ENCODE peak calls at places on chromosomes 4 and X, in nine cellular contexts. One of them, this sample, is unnamed.

GRCh38 chr4:126591583-126591982 is 1041.2 kb upstream of the INTU start:
- DNase-seq in Peyer's patch: no peak
- DNase-seq in lung microvascular endothelial cell: no peak
- DNase-seq in pons: no peak
- DNase-seq in endothelial cell: no peak
- DNase-seq in DMS53: no peak
- DNase-seq in H4: no peak
- DNase-seq in iPS DF 19.7: no peak
- DNase-seq in glutamatergic neuron: no peak
- DNase-seq in this sample: no peak

GRCh38 chr4:16692493-16692892 is 206.0 kb downstream of the LDB2 start:
- DNase-seq in Peyer's patch: no peak
- DNase-seq in lung microvascular endothelial cell: no peak
- DNase-seq in pons: peak; percentile 17
- DNase-seq in endothelial cell: no peak
- DNase-seq in DMS53: no peak
- DNase-seq in H4: no peak
- DNase-seq in iPS DF 19.7: no peak
- DNase-seq in glutamatergic neuron: no peak
- DNase-seq in this sample: no peak

GRCh38 chrX:103215768-103216085 is 819 bp downstream of the BEX4 start:
- DNase-seq in Peyer's patch: no peak
- DNase-seq in lung microvascular endothelial cell: peak; percentile 28
- DNase-seq in pons: no peak
- DNase-seq in endothelial cell: no peak
- DNase-seq in DMS53: no peak
- DNase-seq in H4: no peak
- DNase-seq in iPS DF 19.7: no peak
- DNase-seq in glutamatergic neuron: no peak
- DNase-seq in this sample: no peak

GRCh38 chr4:101693842-101694398 is 96.6 kb upstream of the BANK1 start:
- DNase-seq in Peyer's patch: no peak
- DNase-seq in lung microvascular endothelial cell: no peak
- DNase-seq in pons: no peak
- DNase-seq in endothelial cell: no peak
- DNase-seq in DMS53: peak; percentile 52
- DNase-seq in H4: no peak
- DNase-seq in iPS DF 19.7: no peak
- DNase-seq in glutamatergic neuron: no peak
- DNase-seq in this sample: no peak

GRCh38 chr4:154982187-154983047 is 201.3 kb downstream of the RBM46 start:
- DNase-seq in Peyer's patch: peak; percentile 70
- DNase-seq in lung microvascular endothelial cell: peak; percentile 64
- DNase-seq in pons: peak; percentile 60
- DNase-seq in endothelial cell: peak; percentile 73
- DNase-seq in DMS53: peak; percentile 75
- DNase-seq in H4: peak; percentile 53
- DNase-seq in iPS DF 19.7: peak; percentile 42
- DNase-seq in glutamatergic neuron: peak; percentile 71
- DNase-seq in this sample: peak; percentile 37

GRCh38 chr4:101285985-101286384 is 61.3 kb downstream of the PPP3CA start:
- DNase-seq in Peyer's patch: no peak
- DNase-seq in lung microvascular endothelial cell: no peak
- DNase-seq in pons: no peak
- DNase-seq in endothelial cell: no peak
- DNase-seq in DMS53: peak; percentile 6
- DNase-seq in H4: no peak
- DNase-seq in iPS DF 19.7: no peak
- DNase-seq in glutamatergic neuron: no peak
- DNase-seq in this sample: no peak

GRCh38 chrX:23334871-23335599 is 386 bp downstream of the PTCHD1 start:
- DNase-seq in Peyer's patch: no peak
- DNase-seq in lung microvascular endothelial cell: peak; percentile 2
- DNase-seq in pons: no peak
- DNase-seq in endothelial cell: no peak
- DNase-seq in DMS53: peak; percentile 53
- DNase-seq in H4: no peak
- DNase-seq in iPS DF 19.7: no peak
- DNase-seq in glutamatergic neuron: peak; percentile 32
- DNase-seq in this sample: no peak

GRCh38 chr4:139761461-139761860 is 95.8 kb downstream of the MGST2 start:
- DNase-seq in Peyer's patch: no peak
- DNase-seq in lung microvascular endothelial cell: peak; percentile 52
- DNase-seq in pons: no peak
- DNase-seq in endothelial cell: no peak
- DNase-seq in DMS53: peak; percentile 32
- DNase-seq in H4: peak; percentile 44
- DNase-seq in iPS DF 19.7: no peak
- DNase-seq in glutamatergic neuron: no peak
- DNase-seq in this sample: peak; percentile 63

GRCh38 chr4:177473991-177474390 is 31.8 kb upstream of the AGA start:
- DNase-seq in Peyer's patch: no peak
- DNase-seq in lung microvascular endothelial cell: no peak
- DNase-seq in pons: no peak
- DNase-seq in endothelial cell: no peak
- DNase-seq in DMS53: no peak
- DNase-seq in H4: no peak
- DNase-seq in iPS DF 19.7: no peak
- DNase-seq in glutamatergic neuron: no peak
- DNase-seq in this sample: no peak

GRCh38 chrX:7889680-7890079 is 37.5 kb downstream of the PNPLA4 start:
- DNase-seq in Peyer's patch: no peak
- DNase-seq in lung microvascular endothelial cell: no peak
- DNase-seq in pons: no peak
- DNase-seq in endothelial cell: no peak
- DNase-seq in DMS53: no peak
- DNase-seq in H4: peak; percentile 9
- DNase-seq in iPS DF 19.7: no peak
- DNase-seq in glutamatergic neuron: no peak
- DNase-seq in this sample: no peak

GRCh38 chrX:38313190-38313589 is 14.1 kb downstream of the RPGR start:
- DNase-seq in Peyer's patch: no peak
- DNase-seq in lung microvascular endothelial cell: no peak
- DNase-seq in pons: no peak
- DNase-seq in endothelial cell: no peak
- DNase-seq in DMS53: no peak
- DNase-seq in H4: no peak
- DNase-seq in iPS DF 19.7: no peak
- DNase-seq in glutamatergic neuron: no peak
- DNase-seq in this sample: no peak

GRCh38 chr4:151099976-151100417 is 569 bp downstream of the RPS3A start:
- DNase-seq in Peyer's patch: no peak
- DNase-seq in lung microvascular endothelial cell: peak; percentile 66
- DNase-seq in pons: peak; percentile 54
- DNase-seq in endothelial cell: no peak
- DNase-seq in DMS53: peak; percentile 64
- DNase-seq in H4: peak; percentile 26
- DNase-seq in iPS DF 19.7: no peak
- DNase-seq in glutamatergic neuron: no peak
- DNase-seq in this sample: no peak

GRCh38 chr4:1209821-1210220 is 37.4 kb upstream of the SPON2 start:
- DNase-seq in Peyer's patch: peak; percentile 67
- DNase-seq in lung microvascular endothelial cell: peak; percentile 38
- DNase-seq in pons: peak; percentile 59
- DNase-seq in endothelial cell: no peak
- DNase-seq in DMS53: no peak
- DNase-seq in H4: no peak
- DNase-seq in iPS DF 19.7: no peak
- DNase-seq in glutamatergic neuron: peak; percentile 33
- DNase-seq in this sample: no peak

GRCh38 chr4:118396881-118397666 is 44.3 kb upstream of the PRSS12 start:
- DNase-seq in Peyer's patch: no peak
- DNase-seq in lung microvascular endothelial cell: no peak
- DNase-seq in pons: no peak
- DNase-seq in endothelial cell: no peak
- DNase-seq in DMS53: no peak
- DNase-seq in H4: no peak
- DNase-seq in iPS DF 19.7: no peak
- DNase-seq in glutamatergic neuron: no peak
- DNase-seq in this sample: no peak

GRCh38 chr4:28238756-28239155 is 1378.1 kb downstream of the STIM2 start:
- DNase-seq in Peyer's patch: no peak
- DNase-seq in lung microvascular endothelial cell: no peak
- DNase-seq in pons: no peak
- DNase-seq in endothelial cell: no peak
- DNase-seq in DMS53: no peak
- DNase-seq in H4: no peak
- DNase-seq in iPS DF 19.7: no peak
- DNase-seq in glutamatergic neuron: no peak
- DNase-seq in this sample: no peak

GRCh38 chrX:70089575-70090297 is 27.5 kb downstream of the OTUD6A start:
- DNase-seq in Peyer's patch: no peak
- DNase-seq in lung microvascular endothelial cell: peak; percentile 81
- DNase-seq in pons: no peak
- DNase-seq in endothelial cell: no peak
- DNase-seq in DMS53: no peak
- DNase-seq in H4: no peak
- DNase-seq in iPS DF 19.7: no peak
- DNase-seq in glutamatergic neuron: no peak
- DNase-seq in this sample: no peak

GRCh38 chrX:3599787-3600465 is 113.5 kb downstream of the PRKX start:
- DNase-seq in Peyer's patch: no peak
- DNase-seq in lung microvascular endothelial cell: no peak
- DNase-seq in pons: no peak
- DNase-seq in endothelial cell: no peak
- DNase-seq in DMS53: no peak
- DNase-seq in H4: no peak
- DNase-seq in iPS DF 19.7: no peak
- DNase-seq in glutamatergic neuron: no peak
- DNase-seq in this sample: no peak

GRCh38 chrX:2370436-2370835 is 130.3 kb downstream of the DHRSX start:
- DNase-seq in Peyer's patch: no peak
- DNase-seq in lung microvascular endothelial cell: no peak
- DNase-seq in pons: no peak
- DNase-seq in endothelial cell: no peak
- DNase-seq in DMS53: no peak
- DNase-seq in H4: no peak
- DNase-seq in iPS DF 19.7: no peak
- DNase-seq in glutamatergic neuron: no peak
- DNase-seq in this sample: no peak

GRCh38 chrX:69616520-69617203 is 749 bp downstream of the EDA start:
- DNase-seq in Peyer's patch: no peak
- DNase-seq in lung microvascular endothelial cell: peak; percentile 2
- DNase-seq in pons: no peak
- DNase-seq in endothelial cell: peak; percentile 7
- DNase-seq in DMS53: peak; percentile 46
- DNase-seq in H4: peak; percentile 2
- DNase-seq in iPS DF 19.7: no peak
- DNase-seq in glutamatergic neuron: peak; percentile 11
- DNase-seq in this sample: no peak

GRCh38 chr4:89836031-89836777 is 757 bp downstream of the SNCA start:
- DNase-seq in Peyer's patch: no peak
- DNase-seq in lung microvascular endothelial cell: peak; percentile 32
- DNase-seq in pons: peak; percentile 53
- DNase-seq in endothelial cell: peak; percentile 9
- DNase-seq in DMS53: peak; percentile 46
- DNase-seq in H4: no peak
- DNase-seq in iPS DF 19.7: no peak
- DNase-seq in glutamatergic neuron: peak; percentile 24
- DNase-seq in this sample: no peak

GRCh38 chr4:159298502-159298901 is 195.6 kb downstream of the RAPGEF2 start:
- DNase-seq in Peyer's patch: no peak
- DNase-seq in lung microvascular endothelial cell: peak; percentile 19
- DNase-seq in pons: no peak
- DNase-seq in endothelial cell: no peak
- DNase-seq in DMS53: peak; percentile 59
- DNase-seq in H4: no peak
- DNase-seq in iPS DF 19.7: no peak
- DNase-seq in glutamatergic neuron: no peak
- DNase-seq in this sample: no peak

GRCh38 chr4:150743564-150744342 is 161.8 kb downstream of the MAB21L2 start:
- DNase-seq in Peyer's patch: no peak
- DNase-seq in lung microvascular endothelial cell: no peak
- DNase-seq in pons: no peak
- DNase-seq in endothelial cell: no peak
- DNase-seq in DMS53: no peak
- DNase-seq in H4: no peak
- DNase-seq in iPS DF 19.7: no peak
- DNase-seq in glutamatergic neuron: no peak
- DNase-seq in this sample: no peak

GRCh38 chrX:75273483-75273882 is 402 bp upstream of the UPRT start:
- DNase-seq in Peyer's patch: no peak
- DNase-seq in lung microvascular endothelial cell: no peak
- DNase-seq in pons: no peak
- DNase-seq in endothelial cell: no peak
- DNase-seq in DMS53: peak; percentile 61
- DNase-seq in H4: no peak
- DNase-seq in iPS DF 19.7: no peak
- DNase-seq in glutamatergic neuron: no peak
- DNase-seq in this sample: no peak

GRCh38 chrX:8873102-8873501 is 71.9 kb upstream of the FAM9A start:
- DNase-seq in Peyer's patch: no peak
- DNase-seq in lung microvascular endothelial cell: no peak
- DNase-seq in pons: no peak
- DNase-seq in endothelial cell: no peak
- DNase-seq in DMS53: no peak
- DNase-seq in H4: no peak
- DNase-seq in iPS DF 19.7: no peak
- DNase-seq in glutamatergic neuron: no peak
- DNase-seq in this sample: no peak

GRCh38 chr4:110850461-110851447 is 227.9 kb upstream of the PITX2 start:
- DNase-seq in Peyer's patch: peak; percentile 48
- DNase-seq in lung microvascular endothelial cell: no peak
- DNase-seq in pons: no peak
- DNase-seq in endothelial cell: no peak
- DNase-seq in DMS53: peak; percentile 75
- DNase-seq in H4: no peak
- DNase-seq in iPS DF 19.7: no peak
- DNase-seq in glutamatergic neuron: peak; percentile 69
- DNase-seq in this sample: no peak

GRCh38 chr4:141563721-141564120 is 72.7 kb upstream of the IL15 start:
- DNase-seq in Peyer's patch: no peak
- DNase-seq in lung microvascular endothelial cell: no peak
- DNase-seq in pons: no peak
- DNase-seq in endothelial cell: no peak
- DNase-seq in DMS53: no peak
- DNase-seq in H4: no peak
- DNase-seq in iPS DF 19.7: no peak
- DNase-seq in glutamatergic neuron: no peak
- DNase-seq in this sample: no peak

GRCh38 chrX:107716045-107716684 is 59.4 kb downstream of the TSC22D3 start:
- DNase-seq in Peyer's patch: peak; percentile 56
- DNase-seq in lung microvascular endothelial cell: peak; percentile 31
- DNase-seq in pons: no peak
- DNase-seq in endothelial cell: peak; percentile 33
- DNase-seq in DMS53: peak; percentile 65
- DNase-seq in H4: no peak
- DNase-seq in iPS DF 19.7: no peak
- DNase-seq in glutamatergic neuron: peak; percentile 73
- DNase-seq in this sample: peak; percentile 24

GRCh38 chr4:10098770-10099139 is 17.8 kb downstream of the WDR1 start:
- DNase-seq in Peyer's patch: no peak
- DNase-seq in lung microvascular endothelial cell: no peak
- DNase-seq in pons: no peak
- DNase-seq in endothelial cell: no peak
- DNase-seq in DMS53: no peak
- DNase-seq in H4: peak; percentile 36
- DNase-seq in iPS DF 19.7: no peak
- DNase-seq in glutamatergic neuron: no peak
- DNase-seq in this sample: no peak

GRCh38 chrX:39595977-39596376 is 501.8 kb downstream of the BCOR start:
- DNase-seq in Peyer's patch: no peak
- DNase-seq in lung microvascular endothelial cell: no peak
- DNase-seq in pons: no peak
- DNase-seq in endothelial cell: no peak
- DNase-seq in DMS53: no peak
- DNase-seq in H4: no peak
- DNase-seq in iPS DF 19.7: no peak
- DNase-seq in glutamatergic neuron: no peak
- DNase-seq in this sample: no peak

GRCh38 chr4:154616731-154617130 is 4.3 kb upstream of the FGG start:
- DNase-seq in Peyer's patch: no peak
- DNase-seq in lung microvascular endothelial cell: peak; percentile 3
- DNase-seq in pons: no peak
- DNase-seq in endothelial cell: no peak
- DNase-seq in DMS53: no peak
- DNase-seq in H4: no peak
- DNase-seq in iPS DF 19.7: no peak
- DNase-seq in glutamatergic neuron: no peak
- DNase-seq in this sample: peak; percentile 35

GRCh38 chr4:161762796-161763195 is 401.0 kb downstream of the FSTL5 start:
- DNase-seq in Peyer's patch: no peak
- DNase-seq in lung microvascular endothelial cell: no peak
- DNase-seq in pons: no peak
- DNase-seq in endothelial cell: no peak
- DNase-seq in DMS53: peak; percentile 22
- DNase-seq in H4: peak; percentile 7
- DNase-seq in iPS DF 19.7: no peak
- DNase-seq in glutamatergic neuron: no peak
- DNase-seq in this sample: no peak

This sample was measured in OCI-LY7.